ENCODE peak calls at places on chromosomes 5 and 9, in nine cellular contexts. K, J, D, B, I, C, V, Z and Y are unnamed samples.

GRCh38 chr5:145989428-145989827 is 53.0 kb downstream of the SH3RF2 start:
- DNase-seq in K (no peak), J (no peak), D (no peak), B (no peak), I (no peak), C (no peak), V (no peak), Z (no peak), Y (no peak)

GRCh38 chr9:36566813-36567217 is 5.9 kb upstream of the MELK start:
- DNase-seq in K (no peak), J (no peak), D (no peak), B (peak), I (no peak), C (no peak), V (no peak), Z (no peak), Y (peak)

GRCh38 chr5:78773655-78774054 is 125.1 kb upstream of the LHFPL2 start:
- DNase-seq in K (no peak), J (no peak), D (peak), B (no peak), I (no peak), C (no peak), V (no peak), Z (no peak), Y (no peak)

GRCh38 chr5:38837416-38837815 is 8.4 kb upstream of the OSMR start:
- DNase-seq in K (no peak), J (no peak), D (no peak), B (no peak), I (no peak), C (no peak), V (no peak), Z (no peak), Y (no peak)

GRCh38 chr9:134324359-134325095 is 1.7 kb upstream of the RXRA start:
- DNase-seq in K (peak), J (peak), D (no peak), B (no peak), I (no peak), C (no peak), V (no peak), Z (no peak), Y (no peak)

GRCh38 chr9:122180633-122181032 is 20.9 kb downstream of the MORN5 start:
- DNase-seq in K (no peak), J (no peak), D (no peak), B (peak), I (no peak), C (no peak), V (no peak), Z (no peak), Y (peak)

GRCh38 chr9:3756071-3756470 is 230.3 kb upstream of the RFX3 start:
- DNase-seq in K (no peak), J (no peak), D (no peak), B (no peak), I (no peak), C (no peak), V (no peak), Z (no peak), Y (no peak)

GRCh38 chr5:115179959-115180709 is 10.4 kb upstream of the TRIM36 start:
- DNase-seq in K (peak), J (peak), D (no peak), B (peak), I (no peak), C (peak), V (peak), Z (no peak), Y (no peak)

GRCh38 chr5:175867587-175868347 is 3.6 kb upstream of the CPLX2 start:
- DNase-seq in K (peak), J (no peak), D (peak), B (peak), I (no peak), C (peak), V (peak), Z (peak), Y (peak)

GRCh38 chr9:92798358-92798757 is 33.7 kb upstream of the BICD2 start:
- DNase-seq in K (no peak), J (no peak), D (no peak), B (no peak), I (no peak), C (no peak), V (no peak), Z (no peak), Y (no peak)

GRCh38 chr9:4021621-4022213 is 278.2 kb downstream of the GLIS3 start:
- DNase-seq in K (no peak), J (no peak), D (no peak), B (no peak), I (no peak), C (no peak), V (no peak), Z (no peak), Y (no peak)

GRCh38 chr5:173451031-173451430 is 122.8 kb upstream of the STC2 start:
- DNase-seq in K (no peak), J (no peak), D (peak), B (peak), I (no peak), C (no peak), V (peak), Z (peak), Y (no peak)

GRCh38 chr5:139670369-139671095 is 22.4 kb downstream of the CXXC5 start:
- DNase-seq in K (no peak), J (no peak), D (no peak), B (peak), I (no peak), C (peak), V (peak), Z (peak), Y (no peak)

GRCh38 chr5:14463629-14464028 is 118.0 kb upstream of the OTULINL start:
- DNase-seq in K (peak), J (no peak), D (peak), B (peak), I (peak), C (no peak), V (no peak), Z (no peak), Y (no peak)

GRCh38 chr9:12813960-12814876 is 39.4 kb downstream of the LURAP1L start:
- DNase-seq in K (peak), J (no peak), D (no peak), B (peak), I (peak), C (peak), V (peak), Z (no peak), Y (no peak)

GRCh38 chr5:132322266-132322665 is 28.1 kb downstream of the SLC22A4 start:
- DNase-seq in K (no peak), J (no peak), D (no peak), B (no peak), I (no peak), C (no peak), V (no peak), Z (no peak), Y (no peak)

GRCh38 chr5:65823174-65823573 is 101.2 kb downstream of the NLN start:
- DNase-seq in K (peak), J (no peak), D (no peak), B (peak), I (peak), C (no peak), V (no peak), Z (no peak), Y (no peak)

GRCh38 chr5:10856646-10857332 is 95.8 kb upstream of the DAP start:
- DNase-seq in K (no peak), J (peak), D (peak), B (peak), I (no peak), C (peak), V (peak), Z (peak), Y (peak)

GRCh38 chr5:134092875-134093274 is 21.6 kb upstream of the TCF7 start:
- DNase-seq in K (peak), J (no peak), D (peak), B (no peak), I (peak), C (peak), V (no peak), Z (no peak), Y (no peak)

GRCh38 chr5:178630475-178630930 is 3.7 kb upstream of the CLK4 start:
- DNase-seq in K (peak), J (no peak), D (no peak), B (no peak), I (no peak), C (no peak), V (no peak), Z (no peak), Y (no peak)

GRCh38 chr9:136122425-136123383 is 4.0 kb upstream of the TMEM250 start:
- DNase-seq in K (peak), J (peak), D (peak), B (peak), I (no peak), C (peak), V (peak), Z (peak), Y (peak)
- H3K27ac ChIP-seq in K (no peak), J (no peak), D (no peak), B (no peak), I (no peak), C (no peak), V (no peak), Z (no peak), Y (no peak)

GRCh38 chr5:106587-106986 is 14.6 kb downstream of the PLEKHG4B start:
- DNase-seq in K (no peak), J (peak), D (no peak), B (no peak), I (no peak), C (no peak), V (no peak), Z (no peak), Y (no peak)
- H3K27ac ChIP-seq in K (no peak), J (no peak), D (no peak), B (no peak), I (no peak), C (no peak), V (no peak), Z (no peak), Y (no peak)

DNA sequence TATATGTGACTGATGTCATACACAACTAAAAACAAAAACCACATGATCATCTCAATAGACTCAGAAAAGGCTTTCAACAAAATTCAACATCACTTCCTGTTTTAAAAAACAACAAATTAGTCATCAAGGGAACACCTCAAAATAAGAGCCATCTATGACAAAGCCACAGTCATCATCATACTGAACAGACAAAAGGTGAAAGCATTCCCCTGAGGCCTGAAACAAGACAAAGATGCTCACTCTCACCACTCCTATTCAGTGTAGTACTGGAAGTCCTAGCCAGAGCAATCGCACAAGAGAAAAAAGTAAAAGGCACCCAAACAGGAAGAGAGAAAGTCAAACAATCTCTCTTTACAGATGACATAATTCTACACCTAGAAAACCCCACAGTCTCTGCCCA is 893.5 kb upstream of the EDIL3 start:
- DNase-seq in K (no peak), J (no peak), D (no peak), B (no peak), I (no peak), C (no peak), V (no peak), Z (no peak), Y (no peak)
- H3K27ac ChIP-seq in K (no peak), J (no peak), D (no peak), B (no peak), I (no peak), C (no peak), V (no peak), Z (no peak), Y (no peak)

DNA sequence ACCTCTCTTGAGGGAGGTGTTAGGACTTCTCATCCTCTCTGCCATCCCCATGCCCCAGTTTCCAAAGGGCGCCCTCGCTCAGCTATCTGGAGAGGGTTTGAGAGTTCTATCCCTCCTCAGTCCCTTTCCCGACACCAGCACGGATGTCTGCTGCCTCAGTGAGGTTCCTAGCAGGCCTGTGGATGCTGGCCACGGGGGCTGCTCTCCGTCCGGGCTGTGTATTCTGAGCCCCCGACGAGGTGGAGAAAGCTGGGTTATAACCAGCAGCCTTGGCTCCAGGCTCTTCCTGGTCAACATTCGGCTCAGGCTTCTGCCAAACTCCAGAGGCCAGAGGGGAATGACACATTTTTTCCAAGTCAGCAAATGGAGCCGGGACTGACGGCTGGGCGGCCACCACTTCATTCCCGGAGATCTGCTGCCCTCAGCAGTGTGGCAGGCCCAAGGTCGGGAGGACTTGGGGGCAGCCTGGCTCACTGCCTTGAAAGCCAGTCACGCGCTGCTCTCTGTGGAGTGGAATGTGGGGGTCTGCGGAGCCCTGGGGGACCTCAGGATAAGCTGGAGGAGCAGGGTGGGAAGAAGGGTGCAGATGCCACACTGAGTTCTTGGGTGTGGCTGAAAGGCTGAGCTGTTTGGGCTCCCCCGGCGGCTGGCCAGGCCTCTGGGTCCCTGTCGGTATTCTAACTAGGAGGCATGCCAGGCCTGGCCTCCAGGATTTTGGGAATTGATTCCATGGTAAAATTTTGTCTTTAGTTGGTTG is 27.4 kb downstream of the PTPA start:
- DNase-seq in K (no peak), J (no peak), D (no peak), B (no peak), I (no peak), C (peak), V (no peak), Z (peak), Y (no peak)
- H3K27ac ChIP-seq in K (no peak), J (peak), D (no peak), B (peak), I (no peak), C (peak), V (no peak), Z (peak), Y (peak)

DNA sequence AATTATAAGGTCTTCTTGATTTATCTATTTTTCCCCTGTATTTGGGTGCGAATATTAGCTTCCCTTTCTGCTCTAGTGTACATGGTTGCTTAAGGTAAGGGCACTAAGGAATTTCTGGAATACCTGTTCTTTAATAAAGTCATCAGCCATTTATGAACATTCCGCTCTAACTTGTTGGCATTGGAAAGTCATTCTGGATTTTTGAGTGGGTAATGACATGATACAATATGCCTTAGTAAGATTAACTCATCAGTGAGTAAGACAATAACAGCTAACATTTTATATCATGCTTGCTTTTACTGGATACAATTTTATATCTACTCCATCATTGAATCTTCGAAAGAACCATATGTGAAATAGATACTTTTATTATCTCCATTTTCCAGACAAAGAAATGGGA is 196.1 kb downstream of the ARRDC3 start:
- DNase-seq in K (no peak), J (no peak), D (no peak), B (no peak), I (no peak), C (no peak), V (no peak), Z (no peak), Y (no peak)
- H3K27ac ChIP-seq in K (no peak), J (no peak), D (no peak), B (no peak), I (no peak), C (no peak), V (no peak), Z (no peak), Y (no peak)

GRCh38 chr5:179749857-179750508 is 17.4 kb downstream of the MAML1 start:
- DNase-seq in K (no peak), J (peak), D (no peak), B (no peak), I (no peak), C (peak), V (no peak), Z (no peak), Y (no peak)

GRCh38 chr5:179759961-179760541 is 27.4 kb downstream of the MAML1 start:
- DNase-seq in K (no peak), J (peak), D (no peak), B (no peak), I (no peak), C (no peak), V (peak), Z (no peak), Y (no peak)

GRCh38 chr5:179758905-179759304 is 26.3 kb downstream of the MAML1 start:
- DNase-seq in K (no peak), J (no peak), D (no peak), B (no peak), I (no peak), C (no peak), V (no peak), Z (no peak), Y (no peak)

GRCh38 chr5:179754024-179754423 is 21.4 kb downstream of the MAML1 start:
- DNase-seq in K (no peak), J (peak), D (no peak), B (no peak), I (no peak), C (peak), V (no peak), Z (no peak), Y (no peak)

DNA sequence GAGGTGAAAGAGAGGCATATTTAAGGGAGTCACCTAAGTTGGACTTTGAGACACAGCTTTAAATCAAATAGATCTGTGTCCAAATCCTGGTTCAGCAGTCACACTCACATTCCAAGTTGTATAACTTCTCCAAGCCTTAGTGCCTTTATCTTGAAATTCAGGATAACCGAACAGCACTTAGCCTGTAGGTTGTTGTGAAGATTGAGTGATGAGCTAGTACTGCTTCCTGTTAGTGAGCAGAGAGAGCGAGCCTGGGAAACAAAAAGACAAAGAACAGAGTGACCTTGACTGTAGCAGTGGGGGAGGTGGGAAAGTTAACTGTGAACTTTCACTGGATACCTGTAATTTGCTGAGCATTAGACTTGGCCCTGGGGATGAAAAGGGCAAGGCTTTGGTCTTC is 22.4 kb downstream of the MAML1 start:
- DNase-seq in K (peak), J (no peak), D (no peak), B (no peak), I (no peak), C (peak), V (no peak), Z (no peak), Y (no peak)
- H3K27ac ChIP-seq in K (no peak), J (no peak), D (no peak), B (no peak), I (no peak), C (no peak), V (no peak), Z (no peak), Y (no peak)

GRCh38 chr9:98074119-98074990 is 17.8 kb downstream of the NANS start:
- DNase-seq in K (peak), J (no peak), D (peak), B (peak), I (no peak), C (peak), V (peak), Z (peak), Y (peak)
- H3K27ac ChIP-seq in K (peak), J (peak), D (peak), B (peak), I (peak), C (peak), V (no peak), Z (peak), Y (no peak)